ENCODE peak calls at places on chromosomes 3 and 15, in four cellular contexts. One of them, this sample, is unnamed.

GRCh38 chr15:68063606-68064005 is 9.5 kb downstream of the PIAS1 start:
- DNase-seq in ACHN: no peak
- DNase-seq in dorsolateral prefrontal cortex: no peak
- DNase-seq in KBM-7: no peak
- DNase-seq in this sample: no peak

GRCh38 chr3:24598691-24599090 is 104.0 kb upstream of the THRB start:
- DNase-seq in ACHN: peak; percentile 4
- DNase-seq in dorsolateral prefrontal cortex: no peak
- DNase-seq in KBM-7: no peak
- DNase-seq in this sample: no peak

GRCh38 chr3:14765576-14766427 is 53.0 kb upstream of the FGD5 start:
- DNase-seq in ACHN: no peak
- DNase-seq in dorsolateral prefrontal cortex: no peak
- DNase-seq in KBM-7: no peak
- DNase-seq in this sample: no peak

GRCh38 chr3:38114875-38115644 is 21.9 kb downstream of the ACAA1 start:
- DNase-seq in ACHN: peak; percentile 20
- DNase-seq in dorsolateral prefrontal cortex: no peak
- DNase-seq in KBM-7: no peak
- DNase-seq in this sample: no peak

GRCh38 chr3:58026598-58026997 is 18.4 kb downstream of the FLNB start:
- DNase-seq in ACHN: no peak
- DNase-seq in dorsolateral prefrontal cortex: no peak
- DNase-seq in KBM-7: no peak
- DNase-seq in this sample: no peak

GRCh38 chr3:8529197-8529637 is 27.6 kb downstream of the LMCD1 start:
- DNase-seq in ACHN: no peak
- DNase-seq in dorsolateral prefrontal cortex: peak; percentile 50
- DNase-seq in KBM-7: no peak
- DNase-seq in this sample: no peak

GRCh38 chr3:197889204-197889930 is 60.6 kb upstream of the RPL35A start:
- DNase-seq in ACHN: no peak
- DNase-seq in dorsolateral prefrontal cortex: no peak
- DNase-seq in KBM-7: no peak
- DNase-seq in this sample: no peak

GRCh38 chr3:64359735-64360134 is 134.5 kb upstream of the PRICKLE2 start:
- DNase-seq in ACHN: no peak
- DNase-seq in dorsolateral prefrontal cortex: no peak
- DNase-seq in KBM-7: no peak
- DNase-seq in this sample: no peak

GRCh38 chr15:90742082-90742481 is 24.9 kb downstream of the BLM start:
- DNase-seq in ACHN: no peak
- DNase-seq in dorsolateral prefrontal cortex: no peak
- DNase-seq in KBM-7: no peak
- DNase-seq in this sample: no peak

GRCh38 chr15:62572797-62573196 is 407.7 kb upstream of the C2CD4B start:
- DNase-seq in ACHN: no peak
- DNase-seq in dorsolateral prefrontal cortex: no peak
- DNase-seq in KBM-7: no peak
- DNase-seq in this sample: no peak

GRCh38 chr3:106212658-106213222 is 343.9 kb upstream of the CBLB start:
- DNase-seq in ACHN: no peak
- DNase-seq in dorsolateral prefrontal cortex: no peak
- DNase-seq in KBM-7: no peak
- DNase-seq in this sample: no peak

GRCh38 chr3:13109516-13109915 is 36.3 kb upstream of the IQSEC1 start:
- DNase-seq in ACHN: no peak
- DNase-seq in dorsolateral prefrontal cortex: no peak
- DNase-seq in KBM-7: no peak
- DNase-seq in this sample: no peak

GRCh38 chr3:81651139-81651538 is 110.3 kb downstream of the GBE1 start:
- DNase-seq in ACHN: no peak
- DNase-seq in dorsolateral prefrontal cortex: no peak
- DNase-seq in KBM-7: no peak
- DNase-seq in this sample: no peak

GRCh38 chr3:73602171-73602570 is 22.6 kb downstream of the PDZRN3 start:
- DNase-seq in ACHN: no peak
- DNase-seq in dorsolateral prefrontal cortex: no peak
- DNase-seq in KBM-7: no peak
- DNase-seq in this sample: no peak

GRCh38 chr3:174495231-174495755 is 363.8 kb upstream of the NAALADL2 start:
- DNase-seq in ACHN: no peak
- DNase-seq in dorsolateral prefrontal cortex: no peak
- DNase-seq in KBM-7: no peak
- DNase-seq in this sample: no peak

GRCh38 chr3:140186421-140186920 is 251.5 kb downstream of the CLSTN2 start:
- DNase-seq in ACHN: peak; percentile 43
- DNase-seq in dorsolateral prefrontal cortex: no peak
- DNase-seq in KBM-7: no peak
- DNase-seq in this sample: no peak

GRCh38 chr15:48358229-48358641 is 27.0 kb downstream of the DUT start:
- DNase-seq in ACHN: peak; percentile 31
- DNase-seq in dorsolateral prefrontal cortex: no peak
- DNase-seq in KBM-7: no peak
- DNase-seq in this sample: no peak

This sample was measured in amygdala.